ENCODE peak calls at places on chromosomes 5 and 9, in six cellular contexts. O, Z, P, S, I and B are unnamed samples.

GRCh38 chr5:138663009-138663408 is 87.8 kb upstream of the HSPA9 start:
- DNase-seq in I (no peak), S (no peak), Z (no peak), P (no peak), O (no peak), B (no peak)

GRCh38 chr5:116388564-116389258 is 185.9 kb downstream of the SEMA6A start:
- DNase-seq in O (no peak), I (no peak), P (peak; percentile 66), S (no peak), Z (no peak), B (no peak)

GRCh38 chr9:121807918-121808278 is 156.5 kb downstream of the DAB2IP start:
- DNase-seq in S (no peak), O (no peak), I (no peak), P (no peak), Z (no peak), B (no peak)

GRCh38 chr9:94108584-94108983 is 24.3 kb downstream of the PTPDC1 start:
- DNase-seq in S (no peak), P (peak; percentile 18), I (no peak), O (no peak), Z (peak; percentile 18), B (no peak)

GRCh38 chr5:176844706-176845391 is 34.5 kb downstream of the UNC5A start:
- DNase-seq in Z (peak; percentile 16), P (no peak), O (no peak), I (peak; percentile 6), S (no peak), B (no peak)

GRCh38 chr5:14700478-14701436 is 36.2 kb downstream of the OTULIN start:
- DNase-seq in I (peak; percentile 36), P (no peak), S (no peak), O (no peak), Z (no peak), B (no peak)

GRCh38 chr9:132372177-132373095 is 17.6 kb upstream of the SETX start:
- DNase-seq in O (no peak), P (no peak), S (peak; percentile 69), Z (peak; percentile 36), I (peak; percentile 45), B (no peak)

GRCh38 chr5:173094012-173094661 is 38.0 kb downstream of the CREBRF start:
- DNase-seq in S (no peak), Z (peak; percentile 94), I (peak; percentile 88), P (no peak), O (no peak), B (no peak)

GRCh38 chr9:128810873-128811272 is 7.4 kb upstream of the ENDOG start:
- DNase-seq in S (no peak), O (no peak), Z (no peak), I (no peak), P (no peak), B (no peak)

GRCh38 chr9:86763795-86764194 is 183.5 kb downstream of the GAS1 start:
- DNase-seq in P (no peak), Z (no peak), O (no peak), S (no peak), I (no peak), B (no peak)

GRCh38 chr5:77972545-77973252 is 196.6 kb upstream of the TBCA start:
- DNase-seq in I (no peak), O (no peak), P (peak; percentile 48), S (no peak), Z (no peak), B (no peak)

GRCh38 chr5:16894236-16895057 is 41.6 kb downstream of the MYO10 start:
- DNase-seq in S (no peak), O (no peak), P (peak; percentile 42), Z (peak; percentile 96), I (peak; percentile 93), B (no peak)

GRCh38 chr9:128840524-128840923 is 10.9 kb upstream of the SPOUT1 start:
- DNase-seq in P (no peak), S (no peak), Z (no peak), O (no peak), I (no peak), B (no peak)

GRCh38 chr9:115757461-115757860 is 396.1 kb upstream of the PAPPA start:
- DNase-seq in I (no peak), O (no peak), P (no peak), Z (no peak), S (no peak), B (no peak)

GRCh38 chr5:133456933-133457402 is 155.4 kb downstream of the FSTL4 start:
- DNase-seq in O (no peak), S (no peak), Z (no peak), P (no peak), I (peak; percentile 57), B (no peak)

GRCh38 chr5:68011801-68012200 is 203.8 kb upstream of the PIK3R1 start:
- DNase-seq in O (no peak), P (no peak), I (peak; percentile 45), S (no peak), Z (no peak), B (no peak)

GRCh38 chr5:90844931-90845330 is 286.3 kb downstream of the ADGRV1 start:
- DNase-seq in Z (no peak), P (no peak), O (no peak), I (no peak), S (no peak), B (no peak)

GRCh38 chr5:40689442-40689841 is 9.7 kb downstream of the PTGER4 start:
- DNase-seq in S (no peak), I (peak; percentile 96), Z (peak; percentile 98), O (no peak), P (no peak), B (peak; percentile 66)

GRCh38 chr5:123810253-123810652 is 298.3 kb downstream of the CSNK1G3 start:
- DNase-seq in Z (no peak), I (peak; percentile 64), S (no peak), P (peak; percentile 10), O (no peak), B (no peak)

GRCh38 chr5:107744418-107745330 is 73.9 kb upstream of the EFNA5 start:
- DNase-seq in Z (no peak), O (no peak), I (no peak), S (no peak), P (peak; percentile 10), B (no peak)

GRCh38 chr5:57503433-57503832 is 20.8 kb upstream of the ACTBL2 start:
- DNase-seq in P (no peak), I (no peak), O (no peak), Z (no peak), S (no peak), B (no peak)

GRCh38 chr5:173919443-173919842 is 31.3 kb downstream of the CPEB4 start:
- DNase-seq in O (no peak), I (peak; percentile 18), P (no peak), Z (peak; percentile 47), S (no peak), B (no peak)

GRCh38 chr5:179255527-179256228 is 89.6 kb downstream of the ADAMTS2 start:
- DNase-seq in Z (no peak), I (no peak), P (no peak), S (peak; percentile 57), O (no peak), B (no peak)

GRCh38 chr9:20473566-20474116 is 148.7 kb downstream of the MLLT3 start:
- DNase-seq in I (no peak), Z (no peak), S (no peak), P (no peak), O (no peak), B (peak; percentile 10)

GRCh38 chr5:39826051-39826450 is 401.3 kb upstream of the DAB2 start:
- DNase-seq in S (no peak), O (no peak), P (no peak), I (no peak), Z (no peak), B (no peak)

GRCh38 chr5:125987677-125988255 is 435.4 kb upstream of the GRAMD2B start:
- DNase-seq in P (peak; percentile 58), S (no peak), Z (no peak), I (no peak), O (no peak), B (no peak)
- TF ChIP-seq CTCF in P (peak; percentile 59), S (no peak), Z (no peak), I (peak; percentile 7), O (no peak), B (no peak)

GRCh38 chr5:146395233-146395632 is 51.9 kb upstream of the TCERG1 start:
- DNase-seq in O (no peak), P (peak; percentile 51), I (no peak), S (no peak), Z (no peak), B (no peak)

GRCh38 chr5:146388418-146388817 is 49.8 kb downstream of the POU4F3 start:
- DNase-seq in O (no peak), Z (peak; percentile 29), S (no peak), P (no peak), I (peak; percentile 62), B (no peak)

GRCh38 chr5:146394486-146394885 is 52.6 kb upstream of the TCERG1 start:
- DNase-seq in O (no peak), P (no peak), Z (no peak), I (no peak), S (no peak), B (no peak)

DNA sequence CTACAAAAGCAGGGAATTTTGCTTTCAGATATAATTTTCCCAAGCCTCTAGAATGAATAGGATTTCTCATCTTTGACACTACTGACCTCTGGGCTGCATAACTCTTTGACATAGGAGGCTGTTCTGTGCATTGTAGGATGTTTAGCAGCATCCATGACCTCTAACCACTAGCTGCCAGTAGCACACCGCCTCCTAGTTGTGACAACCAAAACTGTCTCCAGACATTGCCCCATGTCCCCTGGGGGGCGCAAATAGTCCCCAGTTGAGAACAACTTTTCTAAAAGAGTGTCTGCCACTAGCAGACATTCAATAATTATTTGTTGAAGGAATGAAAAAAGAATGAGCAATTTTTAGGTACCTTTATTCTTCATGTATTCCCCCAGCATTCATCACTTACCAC is 51.8 kb downstream of the POU4F3 start:
- DNase-seq in I (no peak), S (no peak), O (no peak), P (peak; percentile 77), Z (no peak), B (no peak)
- TF ChIP-seq CTCF in I (peak; percentile 31), S (no peak), O (no peak), P (peak; percentile 99), Z (no peak), B (no peak)

GRCh38 chr9:133467101-133467500 is 7.3 kb downstream of the CACFD1 start:
- DNase-seq in S (no peak), I (no peak), P (peak; percentile 62), O (no peak), Z (no peak), B (no peak)
- TF ChIP-seq CTCF in S (no peak), I (no peak), P (peak; percentile 54), O (no peak), Z (no peak), B (no peak)

GRCh38 chr5:142324377-142324870 is 397 bp downstream of the SPRY4 start:
- DNase-seq in P (no peak), O (no peak), Z (no peak), I (no peak), S (peak; percentile 73), B (no peak)
- TF ChIP-seq CTCF in P (peak; percentile 6), O (no peak), Z (peak; percentile 27), I (peak; percentile 34), S (peak; percentile 26), B (peak; percentile 23)

GRCh38 chr9:89277454-89277853 is 33.5 kb upstream of the CKS2 start:
- DNase-seq in Z (peak; percentile 49), I (peak; percentile 65), P (no peak), O (no peak), S (no peak), B (no peak)

GRCh38 chr9:89278997-89279739 is 31.8 kb upstream of the CKS2 start:
- DNase-seq in O (no peak), S (no peak), P (peak; percentile 85), Z (peak; percentile 71), I (peak; percentile 89), B (peak; percentile 41)

GRCh38 chr9:89281106-89281505 is 29.9 kb upstream of the CKS2 start:
- DNase-seq in I (no peak), P (no peak), O (no peak), S (no peak), Z (no peak), B (no peak)

GRCh38 chr9:89277043-89277442 is 34.0 kb upstream of the CKS2 start:
- DNase-seq in Z (no peak), S (no peak), O (no peak), P (no peak), I (no peak), B (no peak)

GRCh38 chr9:89278551-89278950 is 32.4 kb upstream of the CKS2 start:
- DNase-seq in Z (peak; percentile 10), P (no peak), O (no peak), I (no peak), S (no peak), B (no peak)
- TF ChIP-seq CTCF in Z (no peak), P (no peak), O (no peak), I (no peak), S (no peak), B (no peak)